ENCODE peak calls at places on chromosome 16, in four cellular contexts. One of them, this sample, is unnamed.

GRCh38 chr16:50879873-50880695 is 138.2 kb downstream of the CYLD start:
- DNase-seq in HepG2: no peak
- DNase-seq in K562: no peak
- DNase-seq in HCT116: no peak
- DNase-seq in this sample: no peak

GRCh38 chr16:30084816-30085159 is 6.9 kb downstream of the TBX6 start:
- DNase-seq in HepG2: no peak
- DNase-seq in HCT116: no peak
- DNase-seq in K562: no peak
- DNase-seq in this sample: no peak

GRCh38 chr16:50316848-50317630 is 50.7 kb downstream of the ADCY7 start:
- DNase-seq in HepG2: no peak
- DNase-seq in HCT116: no peak
- DNase-seq in K562: no peak
- DNase-seq in this sample: no peak

GRCh38 chr16:714558-715447 is at the start of gene METRN:
- DNase-seq in HepG2: peak; percentile 61
- DNase-seq in HCT116: no peak
- DNase-seq in K562: peak; percentile 87
- DNase-seq in this sample: peak; percentile 92

GRCh38 chr16:8853150-8853549 is 15.7 kb downstream of the CARHSP1 start:
- DNase-seq in HCT116: no peak
- DNase-seq in HepG2: no peak
- DNase-seq in K562: no peak
- DNase-seq in this sample: no peak

GRCh38 chr16:55015181-55015913 is 84.7 kb downstream of the IRX5 start:
- DNase-seq in K562: no peak
- DNase-seq in HepG2: no peak
- DNase-seq in HCT116: no peak
- DNase-seq in this sample: no peak

GRCh38 chr16:88454315-88455057 is 1.4 kb downstream of the ZFPM1 start:
- DNase-seq in HepG2: no peak
- DNase-seq in K562: no peak
- DNase-seq in HCT116: no peak
- DNase-seq in this sample: peak; percentile 72

GRCh38 chr16:58495861-58496331 is 4.0 kb upstream of the NDRG4 start:
- DNase-seq in HCT116: no peak
- DNase-seq in K562: no peak
- DNase-seq in HepG2: no peak
- DNase-seq in this sample: no peak

GRCh38 chr16:49754495-49755290 is 101.2 kb downstream of the ZNF423 start:
- DNase-seq in K562: no peak
- DNase-seq in HCT116: no peak
- DNase-seq in HepG2: no peak
- DNase-seq in this sample: peak; percentile 50

GRCh38 chr16:4694664-4695451 is 1.5 kb downstream of the NUDT16L1 start:
- DNase-seq in HepG2: no peak
- DNase-seq in HCT116: no peak
- DNase-seq in K562: no peak
- DNase-seq in this sample: peak; percentile 58

GRCh38 chr16:53502331-53503269 is at the start of gene AKTIP:
- DNase-seq in K562: peak; percentile 55
- DNase-seq in HCT116: no peak
- DNase-seq in HepG2: no peak
- DNase-seq in this sample: peak; percentile 65

GRCh38 chr16:49588729-49589384 is 215.3 kb downstream of the C16orf78 start:
- DNase-seq in HepG2: no peak
- DNase-seq in K562: no peak
- DNase-seq in HCT116: no peak
- DNase-seq in this sample: no peak

GRCh38 chr16:72312862-72313261 is 140.9 kb upstream of the PMFBP1 start:
- DNase-seq in K562: no peak
- DNase-seq in HCT116: no peak
- DNase-seq in HepG2: no peak
- DNase-seq in this sample: no peak

GRCh38 chr16:1620391-1620790 is 8.2 kb downstream of the CRAMP1 start:
- DNase-seq in HCT116: no peak
- DNase-seq in K562: no peak
- DNase-seq in HepG2: no peak
- DNase-seq in this sample: no peak

GRCh38 chr16:4370570-4371480 is 823 bp upstream of the VASN start:
- DNase-seq in HepG2: peak; percentile 73
- DNase-seq in HCT116: no peak
- DNase-seq in K562: peak; percentile 75
- DNase-seq in this sample: no peak

GRCh38 chr16:81445926-81446317 is 1.3 kb downstream of the CMIP start:
- DNase-seq in HepG2: no peak
- DNase-seq in HCT116: no peak
- DNase-seq in K562: no peak
- DNase-seq in this sample: no peak

GRCh38 chr16:75555213-75555706 is 792 bp downstream of the TMEM231 start:
- DNase-seq in K562: peak; percentile 89
- DNase-seq in HepG2: peak; percentile 89
- DNase-seq in HCT116: peak; percentile 86
- DNase-seq in this sample: peak; percentile 90

GRCh38 chr16:27498426-27498825 is 51.3 kb downstream of the GTF3C1 start:
- DNase-seq in HepG2: no peak
- DNase-seq in HCT116: no peak
- DNase-seq in K562: no peak
- DNase-seq in this sample: no peak

GRCh38 chr16:15682105-15682570 is 32.1 kb downstream of the NDE1 start:
- DNase-seq in HCT116: peak; percentile 33
- DNase-seq in HepG2: peak; percentile 89
- DNase-seq in K562: peak; percentile 61
- DNase-seq in this sample: no peak

GRCh38 chr16:20331635-20332034 is 4.3 kb upstream of the GP2 start:
- DNase-seq in HepG2: no peak
- DNase-seq in K562: no peak
- DNase-seq in HCT116: no peak
- DNase-seq in this sample: no peak

GRCh38 chr16:87008664-87009063 is 308.5 kb downstream of the C16orf95 start:
- DNase-seq in HepG2: no peak
- DNase-seq in K562: no peak
- DNase-seq in HCT116: no peak
- DNase-seq in this sample: no peak

GRCh38 chr16:84379731-84380369 is 11.5 kb downstream of the ATP2C2 start:
- DNase-seq in HepG2: no peak
- DNase-seq in HCT116: no peak
- DNase-seq in K562: no peak
- DNase-seq in this sample: no peak

GRCh38 chr16:17029602-17030350 is 441.0 kb downstream of the XYLT1 start:
- DNase-seq in K562: no peak
- DNase-seq in HCT116: no peak
- DNase-seq in HepG2: no peak
- DNase-seq in this sample: no peak

GRCh38 chr16:57299009-57299718 is 14.7 kb upstream of the PLLP start:
- DNase-seq in K562: peak; percentile 56
- DNase-seq in HCT116: no peak
- DNase-seq in HepG2: peak; percentile 71
- DNase-seq in this sample: peak; percentile 69

GRCh38 chr16:69476920-69477418 is 52.5 kb downstream of the CYB5B start:
- DNase-seq in HepG2: peak; percentile 29
- DNase-seq in K562: no peak
- DNase-seq in HCT116: peak; percentile 50
- DNase-seq in this sample: no peak

GRCh38 chr16:29806096-29806579 is at the start of gene MAZ:
- DNase-seq in HCT116: peak; percentile 83
- DNase-seq in K562: peak; percentile 81
- DNase-seq in HepG2: no peak
- DNase-seq in this sample: peak; percentile 90

GRCh38 chr16:89633064-89633631 is 19.7 kb downstream of the DPEP1 start:
- DNase-seq in HCT116: peak; percentile 21
- DNase-seq in K562: no peak
- DNase-seq in HepG2: no peak
- DNase-seq in this sample: peak; percentile 67

GRCh38 chr16:80946481-80946880 is 60.2 kb downstream of the CMC2 start:
- DNase-seq in HepG2: no peak
- DNase-seq in HCT116: no peak
- DNase-seq in K562: no peak
- DNase-seq in this sample: no peak

GRCh38 chr16:31329671-31330552 is 25.1 kb upstream of the ITGAX start:
- DNase-seq in K562: no peak
- DNase-seq in HepG2: no peak
- DNase-seq in HCT116: no peak
- DNase-seq in this sample: no peak

GRCh38 chr16:21101631-21102420 is 48.8 kb downstream of the DNAH3 start:
- DNase-seq in HepG2: peak; percentile 43
- DNase-seq in K562: no peak
- DNase-seq in HCT116: peak; percentile 19
- DNase-seq in this sample: peak; percentile 11

GRCh38 chr16:87854053-87854906 is 15.0 kb downstream of the SLC7A5 start:
- DNase-seq in HCT116: no peak
- DNase-seq in K562: peak; percentile 85
- DNase-seq in HepG2: peak; percentile 86
- DNase-seq in this sample: peak; percentile 67

GRCh38 chr16:56964243-56965148 is 2.7 kb downstream of the CETP start:
- DNase-seq in HepG2: peak; percentile 83
- DNase-seq in K562: peak; percentile 87
- DNase-seq in HCT116: peak; percentile 79
- DNase-seq in this sample: peak; percentile 79

GRCh38 chr16:35188288-35189155 is 1729.1 kb downstream of the TP53TG3F start:
- DNase-seq in HepG2: peak; percentile 12
- DNase-seq in K562: no peak
- DNase-seq in HCT116: no peak
- DNase-seq in this sample: peak; percentile 63

GRCh38 chr16:68279726-68280125 is 15.4 kb downstream of the SLC7A6 start:
- DNase-seq in HCT116: no peak
- DNase-seq in K562: no peak
- DNase-seq in HepG2: no peak
- DNase-seq in this sample: no peak
- H3K4me1 ChIP-seq in HCT116: no peaks in the 10 kb centered on the region
- H3K4me1 ChIP-seq in K562: peaks cover 15% of the 10 kb centered on the region
- H3K4me1 ChIP-seq in HepG2: peaks cover 78% of the 10 kb centered on the region
- H3K4me1 ChIP-seq in this sample: no peaks in the 10 kb centered on the region

GRCh38 chr16:52496051-52496876 is 50.7 kb downstream of the TOX3 start:
- DNase-seq in K562: no peak
- DNase-seq in HepG2: peak; percentile 97
- DNase-seq in HCT116: no peak
- DNase-seq in this sample: no peak
- TF ChIP-seq ELF1 in K562: no peak
- TF ChIP-seq ELF1 in HepG2: no peak
- TF ChIP-seq ELF1 in HCT116: no peak
- TF ChIP-seq ELF1 in this sample: no peak

DNA sequence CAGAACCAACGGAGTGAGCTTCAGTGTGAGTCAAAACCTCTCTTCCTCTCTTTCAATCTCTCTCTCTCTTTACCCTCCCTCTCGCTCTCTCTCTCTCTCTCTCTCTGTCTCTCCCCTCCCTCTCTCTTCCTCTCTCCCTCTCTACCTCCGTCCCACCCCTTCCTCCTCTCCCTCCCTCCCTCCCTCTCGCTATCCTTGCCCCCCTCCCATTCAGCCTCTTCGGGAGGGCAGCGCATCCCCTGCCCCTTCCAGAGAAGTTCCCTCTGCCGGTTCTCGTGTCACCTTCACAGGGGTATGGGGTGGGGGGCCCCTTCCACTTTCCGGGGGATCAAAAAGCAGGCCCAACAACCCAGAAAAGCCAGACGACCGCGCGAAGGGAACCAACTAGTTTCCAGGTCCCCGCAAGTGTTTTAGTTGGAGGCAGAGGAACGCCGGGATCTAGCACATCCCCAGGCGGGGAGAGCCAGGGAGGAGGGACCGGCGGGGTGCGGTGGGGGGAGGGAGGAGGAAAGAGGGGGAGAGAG is 28.9 kb upstream of the RBFOX1 start:
- DNase-seq in K562: no peak
- DNase-seq in HepG2: no peak
- DNase-seq in HCT116: no peak
- DNase-seq in this sample: peak; percentile 34
- H3K4me3 ChIP-seq in K562: no peak overlapping the region
- H3K4me3 ChIP-seq in HepG2: no peak overlapping the region
- H3K4me3 ChIP-seq in HCT116: no peak overlapping the region
- H3K4me3 ChIP-seq in this sample: peak overlapping the region; percentile 6

DNA sequence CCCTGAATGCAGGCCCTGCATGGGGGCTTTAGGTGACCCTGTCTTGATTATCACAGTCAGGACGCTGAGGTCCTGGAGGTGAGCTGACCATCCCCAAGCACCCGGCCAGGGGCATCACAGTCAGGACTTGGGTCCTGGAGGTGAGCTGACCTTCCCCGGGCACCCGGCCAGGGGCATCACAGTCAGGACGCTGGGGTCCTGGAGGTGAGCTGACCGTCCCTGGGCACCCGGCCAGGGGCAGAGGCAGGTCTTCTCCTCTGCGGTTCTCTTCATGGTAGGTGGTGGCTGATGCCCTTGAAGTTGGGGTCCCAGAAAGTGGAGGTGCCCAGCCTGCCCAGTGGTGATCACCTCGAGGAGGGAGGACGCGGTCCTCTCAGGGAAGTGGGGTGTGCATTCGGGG is 36.2 kb upstream of the GSE1 start:
- DNase-seq in K562: no peak
- DNase-seq in HepG2: no peak
- DNase-seq in HCT116: no peak
- DNase-seq in this sample: no peak
- H3K4me1 ChIP-seq in K562: peaks cover 90% of the 10 kb centered on the region
- H3K4me1 ChIP-seq in HepG2: peaks cover 23% of the 10 kb centered on the region
- H3K4me1 ChIP-seq in HCT116: peaks cover 7% of the 10 kb centered on the region
- H3K4me1 ChIP-seq in this sample: peaks cover 86% of the 10 kb centered on the region